ENCODE peak calls at places on chromosomes 16 and 17, in four cellular contexts. One of them, this sample, is unnamed.

GRCh38 chr17:31564883-31565297 is 173.4 kb downstream of the RAB11FIP4 start:
- DNase-seq in IMR-90: peak; percentile 75
- DNase-seq in K562: no peak
- DNase-seq in endothelial cell of umbilical vein: no peak
- DNase-seq in this sample: no peak

GRCh38 chr17:21280081-21280518 is 4.4 kb upstream of the MAP2K3 start:
- DNase-seq in IMR-90: peak; percentile 74
- DNase-seq in K562: peak; percentile 82
- DNase-seq in endothelial cell of umbilical vein: peak; percentile 69
- DNase-seq in this sample: peak; percentile 16

GRCh38 chr16:85573696-85574641 is 39.2 kb upstream of the GSE1 start:
- DNase-seq in IMR-90: peak; percentile 78
- DNase-seq in K562: peak; percentile 92
- DNase-seq in endothelial cell of umbilical vein: peak; percentile 82
- DNase-seq in this sample: no peak

GRCh38 chr16:66382171-66382965 is 15.9 kb downstream of the CDH5 start:
- DNase-seq in IMR-90: peak; percentile 92
- DNase-seq in K562: no peak
- DNase-seq in endothelial cell of umbilical vein: peak; percentile 98
- DNase-seq in this sample: no peak

GRCh38 chr16:63922563-63922962 is 1199.3 kb downstream of the CDH11 start:
- DNase-seq in IMR-90: no peak
- DNase-seq in K562: no peak
- DNase-seq in endothelial cell of umbilical vein: no peak
- DNase-seq in this sample: no peak

GRCh38 chr17:8121531-8122390 is 2.1 kb downstream of the HES7 start:
- DNase-seq in IMR-90: peak; percentile 55
- DNase-seq in K562: peak; percentile 86
- DNase-seq in endothelial cell of umbilical vein: peak; percentile 58
- DNase-seq in this sample: no peak

GRCh38 chr17:76872221-76872873 is 4.1 kb downstream of the MGAT5B start:
- DNase-seq in IMR-90: peak; percentile 96
- DNase-seq in K562: peak; percentile 28
- DNase-seq in endothelial cell of umbilical vein: peak; percentile 72
- DNase-seq in this sample: no peak

GRCh38 chr16:84294196-84295142 is at the start of gene WFDC1:
- DNase-seq in IMR-90: peak; percentile 19
- DNase-seq in K562: no peak
- DNase-seq in endothelial cell of umbilical vein: no peak
- DNase-seq in this sample: no peak

GRCh38 chr16:20902426-20902825 is 1.9 kb downstream of the LYRM1 start:
- DNase-seq in IMR-90: no peak
- DNase-seq in K562: no peak
- DNase-seq in endothelial cell of umbilical vein: no peak
- DNase-seq in this sample: no peak

GRCh38 chr16:50359626-50360025 is 9.2 kb downstream of the BRD7 start:
- DNase-seq in IMR-90: no peak
- DNase-seq in K562: no peak
- DNase-seq in endothelial cell of umbilical vein: no peak
- DNase-seq in this sample: no peak

GRCh38 chr16:84823484-84823883 is 3.7 kb downstream of the CRISPLD2 start:
- DNase-seq in IMR-90: no peak
- DNase-seq in K562: no peak
- DNase-seq in endothelial cell of umbilical vein: no peak
- DNase-seq in this sample: no peak

GRCh38 chr17:47687748-47688147 is 6.2 kb upstream of the TBKBP1 start:
- DNase-seq in IMR-90: peak; percentile 44
- DNase-seq in K562: peak; percentile 37
- DNase-seq in endothelial cell of umbilical vein: no peak
- DNase-seq in this sample: no peak

GRCh38 chr17:37752482-37752881 is 7.6 kb upstream of the HNF1B start:
- DNase-seq in IMR-90: peak; percentile 77
- DNase-seq in K562: no peak
- DNase-seq in endothelial cell of umbilical vein: no peak
- DNase-seq in this sample: no peak

GRCh38 chr16:879461-879861 is 78.9 kb upstream of the GNG13 start:
- DNase-seq in IMR-90: no peak
- DNase-seq in K562: no peak
- DNase-seq in endothelial cell of umbilical vein: no peak
- DNase-seq in this sample: no peak

GRCh38 chr16:77951788-77952187 is 70.6 kb upstream of the CLEC3A start:
- DNase-seq in IMR-90: no peak
- DNase-seq in K562: peak; percentile 26
- DNase-seq in endothelial cell of umbilical vein: no peak
- DNase-seq in this sample: peak; percentile 21

GRCh38 chr17:77772461-77772897 is 186.0 kb upstream of the TNRC6C start:
- DNase-seq in IMR-90: peak; percentile 33
- DNase-seq in K562: peak; percentile 76
- DNase-seq in endothelial cell of umbilical vein: peak; percentile 40
- DNase-seq in this sample: no peak

GRCh38 chr16:53266156-53266555 is 168.1 kb upstream of the RBL2 start:
- DNase-seq in IMR-90: no peak
- DNase-seq in K562: no peak
- DNase-seq in endothelial cell of umbilical vein: no peak
- DNase-seq in this sample: no peak

GRCh38 chr17:36812762-36813161 is 124.5 kb upstream of the LHX1 start:
- DNase-seq in IMR-90: no peak
- DNase-seq in K562: no peak
- DNase-seq in endothelial cell of umbilical vein: peak; percentile 10
- DNase-seq in this sample: no peak

GRCh38 chr17:79946352-79947231 is 89.1 kb downstream of the TBC1D16 start:
- DNase-seq in IMR-90: no peak
- DNase-seq in K562: no peak
- DNase-seq in endothelial cell of umbilical vein: no peak
- DNase-seq in this sample: no peak

GRCh38 chr17:62933986-62934385 is 32.0 kb upstream of the TANC2 start:
- DNase-seq in IMR-90: no peak
- DNase-seq in K562: no peak
- DNase-seq in endothelial cell of umbilical vein: no peak
- DNase-seq in this sample: no peak

GRCh38 chr17:67833946-67834631 is 8.8 kb downstream of the BPTF start:
- DNase-seq in IMR-90: no peak
- DNase-seq in K562: peak; percentile 66
- DNase-seq in endothelial cell of umbilical vein: no peak
- DNase-seq in this sample: no peak
- TF ChIP-seq FOS in IMR-90: no peak
- TF ChIP-seq FOS in K562: no peak
- TF ChIP-seq FOS in endothelial cell of umbilical vein: no peak
- TF ChIP-seq FOS in this sample: no peak

GRCh38 chr17:4789951-4790704 is 1.4 kb downstream of the GLTPD2 start:
- DNase-seq in IMR-90: peak; percentile 93
- DNase-seq in K562: peak; percentile 88
- DNase-seq in endothelial cell of umbilical vein: peak; percentile 88
- DNase-seq in this sample: no peak
- TF ChIP-seq FOS in IMR-90: peak; percentile 41
- TF ChIP-seq FOS in K562: no peak
- TF ChIP-seq FOS in endothelial cell of umbilical vein: no peak
- TF ChIP-seq FOS in this sample: no peak

GRCh38 chr17:30254150-30254549 is 18.7 kb upstream of the SLC6A4 start:
- DNase-seq in IMR-90: no peak
- DNase-seq in K562: no peak
- DNase-seq in endothelial cell of umbilical vein: no peak
- DNase-seq in this sample: no peak

GRCh38 chr17:30251931-30252330 is 16.4 kb upstream of the SLC6A4 start:
- DNase-seq in IMR-90: no peak
- DNase-seq in K562: no peak
- DNase-seq in endothelial cell of umbilical vein: no peak
- DNase-seq in this sample: no peak

GRCh38 chr17:30249460-30249859 is 14.0 kb upstream of the SLC6A4 start:
- DNase-seq in IMR-90: peak; percentile 46
- DNase-seq in K562: no peak
- DNase-seq in endothelial cell of umbilical vein: no peak
- DNase-seq in this sample: no peak

GRCh38 chr17:30256756-30257506 is 21.4 kb upstream of the SLC6A4 start:
- DNase-seq in IMR-90: peak; percentile 66
- DNase-seq in K562: no peak
- DNase-seq in endothelial cell of umbilical vein: no peak
- DNase-seq in this sample: no peak

DNA sequence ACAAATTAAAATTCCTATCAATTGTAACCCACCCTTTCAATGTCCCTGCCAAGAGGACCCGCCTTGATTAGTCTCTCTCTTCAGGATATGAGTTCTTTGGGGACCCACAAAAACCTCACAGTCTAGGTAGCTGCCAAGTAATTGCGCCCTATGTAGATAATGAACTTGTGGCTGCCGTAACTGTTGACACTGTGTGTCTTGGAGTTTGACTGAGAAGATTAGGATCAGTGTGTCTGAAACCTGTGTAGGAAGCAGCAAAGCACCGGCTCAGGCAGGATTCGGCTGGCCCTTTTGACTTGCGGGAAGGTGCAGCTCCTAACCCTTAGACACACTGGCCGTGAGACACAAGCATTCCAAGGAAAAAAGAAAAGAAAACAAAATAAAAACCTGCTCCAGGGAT is 17.8 kb upstream of the SLC6A4 start:
- DNase-seq in IMR-90: no peak
- DNase-seq in K562: peak; percentile 31
- DNase-seq in endothelial cell of umbilical vein: no peak
- DNase-seq in this sample: no peak
- TF ChIP-seq FOS in IMR-90: no peak
- TF ChIP-seq FOS in K562: no peak
- TF ChIP-seq FOS in endothelial cell of umbilical vein: no peak
- TF ChIP-seq FOS in this sample: no peak

GRCh38 chr16:88376835-88377726 is 5.7 kb upstream of the ZNF469 start:
- DNase-seq in IMR-90: no peak
- DNase-seq in K562: no peak
- DNase-seq in endothelial cell of umbilical vein: no peak
- DNase-seq in this sample: no peak
- TF ChIP-seq FOS in IMR-90: no peak
- TF ChIP-seq FOS in K562: no peak
- TF ChIP-seq FOS in endothelial cell of umbilical vein: no peak
- TF ChIP-seq FOS in this sample: no peak

GRCh38 chr17:14197582-14197981 is 39.1 kb downstream of the CDRT15 start:
- DNase-seq in IMR-90: no peak
- DNase-seq in K562: no peak
- DNase-seq in endothelial cell of umbilical vein: no peak
- DNase-seq in this sample: no peak
- TF ChIP-seq FOS in IMR-90: no peak
- TF ChIP-seq FOS in K562: no peak
- TF ChIP-seq FOS in endothelial cell of umbilical vein: no peak
- TF ChIP-seq FOS in this sample: no peak

GRCh38 chr17:73534575-73534940 is 109.7 kb downstream of the SDK2 start:
- DNase-seq in IMR-90: no peak
- DNase-seq in K562: no peak
- DNase-seq in endothelial cell of umbilical vein: no peak
- DNase-seq in this sample: no peak

GRCh38 chr17:73532441-73532901 is 111.8 kb downstream of the SDK2 start:
- DNase-seq in IMR-90: no peak
- DNase-seq in K562: no peak
- DNase-seq in endothelial cell of umbilical vein: no peak
- DNase-seq in this sample: no peak

GRCh38 chr17:73535746-73536145 is 108.5 kb downstream of the SDK2 start:
- DNase-seq in IMR-90: no peak
- DNase-seq in K562: no peak
- DNase-seq in endothelial cell of umbilical vein: no peak
- DNase-seq in this sample: no peak

GRCh38 chr17:73533127-73533526 is 111.1 kb downstream of the SDK2 start:
- DNase-seq in IMR-90: no peak
- DNase-seq in K562: no peak
- DNase-seq in endothelial cell of umbilical vein: no peak
- DNase-seq in this sample: no peak

GRCh38 chr17:73533801-73534574 is 110.3 kb downstream of the SDK2 start:
- DNase-seq in IMR-90: no peak
- DNase-seq in K562: no peak
- DNase-seq in endothelial cell of umbilical vein: no peak
- DNase-seq in this sample: no peak
- TF ChIP-seq FOS in IMR-90: no peak
- TF ChIP-seq FOS in K562: no peak
- TF ChIP-seq FOS in endothelial cell of umbilical vein: no peak
- TF ChIP-seq FOS in this sample: no peak

GRCh38 chr16:54929090-54930033 is 1.3 kb upstream of the IRX5 start:
- DNase-seq in IMR-90: peak; percentile 94
- DNase-seq in K562: peak; percentile 99
- DNase-seq in endothelial cell of umbilical vein: peak; percentile 98
- DNase-seq in this sample: peak; percentile 60

GRCh38 chr16:54927125-54928015 is 3.3 kb upstream of the IRX5 start:
- DNase-seq in IMR-90: no peak
- DNase-seq in K562: peak; percentile 22
- DNase-seq in endothelial cell of umbilical vein: no peak
- DNase-seq in this sample: no peak

GRCh38 chr16:54928016-54928356 is 2.7 kb upstream of the IRX5 start:
- DNase-seq in IMR-90: no peak
- DNase-seq in K562: peak; percentile 43
- DNase-seq in endothelial cell of umbilical vein: peak; percentile 42
- DNase-seq in this sample: no peak

GRCh38 chr16:54930034-54930938 is at the start of gene IRX5:
- DNase-seq in IMR-90: peak; percentile 81
- DNase-seq in K562: peak; percentile 94
- DNase-seq in endothelial cell of umbilical vein: peak; percentile 89
- DNase-seq in this sample: no peak

GRCh38 chr16:54928421-54929089 is 2.1 kb upstream of the IRX5 start:
- DNase-seq in IMR-90: no peak
- DNase-seq in K562: peak; percentile 72
- DNase-seq in endothelial cell of umbilical vein: peak; percentile 24
- DNase-seq in this sample: no peak
- TF ChIP-seq FOS in IMR-90: no peak
- TF ChIP-seq FOS in K562: no peak
- TF ChIP-seq FOS in endothelial cell of umbilical vein: no peak
- TF ChIP-seq FOS in this sample: no peak

DNA sequence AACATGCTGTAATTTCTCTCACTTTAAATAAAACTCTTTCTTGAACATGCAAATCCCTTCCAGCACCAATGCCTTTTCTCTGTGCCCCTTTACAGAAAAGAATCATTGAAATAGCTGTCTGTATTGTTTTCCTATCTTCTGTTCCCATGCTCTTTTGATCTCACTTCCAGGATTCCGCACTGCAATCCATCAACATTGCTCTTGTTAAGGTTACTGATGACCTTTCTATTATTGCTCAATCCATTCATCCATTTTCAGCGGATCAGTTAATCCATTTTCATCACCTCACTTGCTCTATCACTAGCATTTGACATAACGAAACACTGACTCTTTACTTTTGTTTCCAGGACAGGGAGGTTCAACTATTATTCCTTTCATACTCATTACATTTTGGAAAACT is 130.5 kb downstream of the ABCA8 start:
- DNase-seq in IMR-90: no peak
- DNase-seq in K562: no peak
- DNase-seq in endothelial cell of umbilical vein: no peak
- DNase-seq in this sample: no peak
- TF ChIP-seq FOS in IMR-90: no peak
- TF ChIP-seq FOS in K562: no peak
- TF ChIP-seq FOS in endothelial cell of umbilical vein: no peak
- TF ChIP-seq FOS in this sample: no peak

GRCh38 chr16:28090646-28091377 is 27.3 kb upstream of the GSG1L start:
- DNase-seq in IMR-90: peak; percentile 72
- DNase-seq in K562: peak; percentile 47
- DNase-seq in endothelial cell of umbilical vein: no peak
- DNase-seq in this sample: no peak
- TF ChIP-seq FOS in IMR-90: peak; percentile 49
- TF ChIP-seq FOS in K562: no peak
- TF ChIP-seq FOS in endothelial cell of umbilical vein: no peak
- TF ChIP-seq FOS in this sample: no peak

This sample was measured in GM12878.